ENCODE peak calls at places on chromosomes 11 and 22, in five cellular contexts. B is MM.1S; A is CD8-positive, alpha-beta T cell; Y is CD4-positive, alpha-beta memory T cell; G is sigmoid colon. K is an unnamed sample.

GRCh38 chr22:18136563-18137320 is 13.2 kb upstream of the USP18 start:
- DNase-seq in G (no peak), Y (no peak), B (no peak), A (no peak), K (no peak)

GRCh38 chr11:68684385-68685356 is at the start of gene GAL:
- DNase-seq in A (no peak), Y (no peak), B (no peak), G (peak), K (no peak)

GRCh38 chr11:76766521-76766920 is 16.6 kb upstream of the TSKU start:
- DNase-seq in G (no peak), B (no peak), Y (no peak), A (no peak), K (peak)

GRCh38 chr11:64823568-64824119 is 13.3 kb upstream of the MEN1 start:
- DNase-seq in A (no peak), G (no peak), B (no peak), Y (peak), K (no peak)

GRCh38 chr22:24434472-24435322 is 7.3 kb downstream of the ADORA2A start:
- DNase-seq in G (peak), Y (peak), A (peak), B (peak), K (peak)

GRCh38 chr11:121563003-121563402 is 110.2 kb upstream of the SORL1-AS1 start:
- DNase-seq in G (no peak), A (no peak), B (no peak), Y (no peak), K (no peak)

GRCh38 chr11:70483940-70484339 is 85.6 kb downstream of the CTTN start:
- DNase-seq in Y (no peak), B (no peak), G (no peak), A (no peak), K (no peak)

GRCh38 chr11:66277475-66278391 is at the start of gene CNIH2:
- DNase-seq in Y (peak), G (no peak), B (peak), A (peak), K (peak)

GRCh38 chr11:35582033-35582432 is 36.2 kb upstream of the FJX1 start:
- DNase-seq in Y (no peak), G (no peak), B (no peak), A (no peak), K (no peak)

GRCh38 chr11:446886-447285 is 3.2 kb upstream of the PTDSS2 start:
- DNase-seq in A (no peak), G (no peak), B (no peak), Y (no peak), K (no peak)

GRCh38 chr11:117316197-117316961 is at the start of gene BACE1:
- DNase-seq in Y (no peak), G (peak), A (no peak), B (no peak), K (peak)

GRCh38 chr11:45444796-45445195 is 158.7 kb upstream of the SYT13 start:
- DNase-seq in Y (no peak), A (no peak), B (no peak), G (no peak), K (no peak)

GRCh38 chr11:5891216-5891800 is 1.7 kb upstream of the OR52E5 start:
- DNase-seq in Y (no peak), G (no peak), A (no peak), B (peak), K (no peak)

GRCh38 chr11:3104961-3105790 is 48.0 kb upstream of the CARS1 start:
- DNase-seq in G (peak), A (no peak), B (no peak), Y (no peak), K (peak)

GRCh38 chr11:82305123-82305522 is 428.5 kb downstream of the FAM181B start:
- DNase-seq in Y (no peak), G (no peak), B (no peak), A (no peak), K (no peak)

GRCh38 chr11:115670538-115671200 is 166.5 kb upstream of the CADM1 start:
- DNase-seq in B (no peak), Y (no peak), G (no peak), A (no peak), K (no peak)

GRCh38 chr11:44955019-44955738 is 4.5 kb upstream of the TP53I11 start:
- DNase-seq in Y (peak), B (no peak), A (no peak), G (peak), K (peak)

GRCh38 chr11:102346456-102346747 is 612 bp upstream of the BIRC2 start:
- DNase-seq in Y (no peak), B (peak), G (no peak), A (no peak), K (no peak)

GRCh38 chr11:64675417-64676252 is 47.4 kb downstream of the NRXN2 start:
- DNase-seq in G (peak), Y (no peak), A (no peak), B (no peak), K (no peak)

GRCh38 chr11:13260963-13261599 is 16.5 kb upstream of the BMAL1 start:
- DNase-seq in Y (no peak), A (no peak), G (no peak), B (no peak), K (no peak)

GRCh38 chr11:94732617-94733292 is 35.4 kb upstream of the AMOTL1 start:
- DNase-seq in B (no peak), A (no peak), Y (no peak), G (peak), K (no peak)

GRCh38 chr11:34783816-34784317 is 132.3 kb downstream of the APIP start:
- DNase-seq in Y (no peak), A (no peak), B (peak), G (no peak), K (no peak)

GRCh38 chr22:38202437-38203089 is 769 bp downstream of the MAFF start:
- DNase-seq in Y (peak), B (peak), G (peak), A (peak), K (peak)

GRCh38 chr22:35552186-35552842 is 11.7 kb downstream of the RASD2 start:
- DNase-seq in Y (peak), A (peak), B (peak), G (no peak), K (peak)

GRCh38 chr11:45643585-45643984 is 21.8 kb downstream of the CHST1 start:
- DNase-seq in A (no peak), B (no peak), G (no peak), Y (no peak), K (no peak)

GRCh38 chr11:102347526-102348331 is 715 bp downstream of the BIRC2 start:
- DNase-seq in Y (peak), B (peak), A (peak), G (no peak), K (no peak)

GRCh38 chr11:119759324-119759723 is 30.3 kb upstream of the NECTIN1 start:
- DNase-seq in A (no peak), G (no peak), B (no peak), Y (no peak), K (no peak)

GRCh38 chr11:75386912-75387311 is 12.4 kb upstream of the RPS3 start:
- DNase-seq in A (no peak), Y (no peak), B (no peak), G (peak), K (no peak)

DNA sequence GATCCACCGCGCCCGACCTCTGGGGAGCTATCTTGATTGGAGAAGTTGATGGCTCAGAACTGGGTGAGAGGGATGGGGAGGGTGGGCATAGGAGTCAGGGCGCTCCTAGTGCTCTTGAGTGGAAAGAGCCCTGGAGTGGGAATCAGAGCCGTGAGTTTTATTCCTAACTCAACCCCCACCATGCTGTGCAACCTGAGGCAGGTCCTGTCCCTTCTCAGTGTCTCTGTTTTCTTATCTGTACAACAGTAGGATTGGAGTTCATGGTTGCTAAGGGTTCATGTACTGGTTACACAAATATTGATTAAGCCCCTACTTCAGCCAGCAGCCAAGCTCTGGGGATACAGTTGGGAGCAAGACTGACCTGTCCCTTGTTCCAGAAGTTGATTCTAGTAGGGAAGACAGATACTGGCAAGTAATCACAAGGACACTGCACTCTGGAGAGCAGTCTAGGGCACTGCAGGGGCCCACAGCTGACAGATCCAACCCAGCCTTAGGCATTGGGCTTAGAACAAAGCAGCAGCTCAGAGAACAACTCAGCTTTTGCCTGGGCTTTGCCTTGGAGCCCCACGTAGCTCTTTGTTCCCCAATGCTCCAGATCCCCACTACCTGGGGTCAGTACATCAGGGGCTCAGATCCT is 12.4 kb upstream of the DAGLA start:
- DNase-seq in B (no peak), A (no peak), Y (no peak), G (no peak), K (no peak)
- H3K4me3 ChIP-seq in B (no peak), A (no peak), Y (no peak), G (no peak), K (no peak)

DNA sequence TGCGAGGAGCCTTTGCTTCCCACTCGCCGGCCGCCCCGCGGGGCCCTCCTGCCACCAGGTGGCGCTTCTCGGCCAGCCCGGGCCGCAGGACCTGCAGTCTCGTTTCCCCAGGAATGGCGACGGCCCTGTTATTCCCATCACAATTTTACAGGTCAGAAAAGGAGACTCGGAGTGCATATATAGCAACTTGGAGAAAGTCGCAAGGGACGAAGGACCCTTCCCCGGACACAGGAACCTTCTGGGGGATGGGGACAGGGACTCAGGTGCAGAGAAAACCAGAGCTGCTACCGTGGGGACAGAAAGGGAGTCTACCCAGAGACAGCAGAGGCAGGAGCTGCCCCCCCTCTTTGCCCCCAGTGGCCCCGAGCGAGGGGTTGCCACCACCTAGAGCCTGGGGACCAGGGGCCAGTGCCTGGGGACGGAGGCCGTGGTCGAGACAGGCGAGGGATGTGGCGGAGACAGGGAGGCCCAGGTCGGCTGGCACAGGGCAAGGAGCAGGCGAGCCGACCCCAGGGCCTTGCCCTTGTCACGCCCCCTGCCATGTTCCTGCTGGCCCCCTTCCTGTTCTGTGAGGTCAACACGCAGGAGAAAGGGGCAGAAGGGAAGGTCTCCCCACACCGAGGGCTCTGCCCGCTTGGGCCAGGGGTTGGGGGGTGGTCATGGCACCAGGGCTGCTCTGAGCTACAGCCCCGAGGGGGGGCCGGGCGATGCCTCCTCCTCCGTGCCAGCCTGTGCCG is 3.5 kb upstream of the KRTAP5-6 start:
- DNase-seq in G (peak), A (peak), Y (peak), B (peak), K (peak)
- H3K4me3 ChIP-seq in G (peak), A (peak), Y (peak), B (peak), K (peak)

DNA sequence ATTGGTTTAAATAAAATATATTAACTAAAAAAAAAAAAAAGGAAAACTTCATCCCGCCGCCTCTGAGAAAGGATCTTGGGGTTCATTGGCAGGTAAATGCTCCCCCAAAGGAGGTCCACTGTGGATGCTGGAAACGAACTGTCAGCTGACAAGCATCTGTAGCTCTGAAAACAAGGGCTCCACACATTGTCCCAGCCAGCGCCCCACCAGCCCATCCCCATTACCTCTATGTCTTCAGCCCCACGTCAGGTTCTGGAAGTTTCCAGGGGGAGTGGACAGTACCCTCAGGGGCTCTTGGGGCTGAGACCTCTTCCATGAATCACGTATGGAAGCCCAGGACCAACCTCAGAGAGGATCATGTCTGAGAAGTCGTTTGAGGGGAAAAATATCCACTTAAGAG is 66.4 kb upstream of the WNT7B start:
- DNase-seq in B (no peak), A (no peak), Y (no peak), G (peak), K (peak)
- H3K4me3 ChIP-seq in B (no peak), A (peak), Y (no peak), G (peak), K (peak)

GRCh38 chr11:92225563-92226308 is 1.1 kb downstream of the FAT3 start:
- DNase-seq in A (no peak), B (no peak), Y (no peak), G (peak), K (no peak)
- H3K4me3 ChIP-seq in A (no peak), B (no peak), Y (no peak), G (peak), K (peak)

GRCh38 chr11:118358071-118358470 is 1.3 kb upstream of the UBE4A start:
- DNase-seq in Y (no peak), A (no peak), B (no peak), G (no peak), K (no peak)

GRCh38 chr11:118364956-118365615 is 5.7 kb downstream of the UBE4A start:
- DNase-seq in B (no peak), Y (no peak), A (no peak), G (no peak), K (no peak)

DNA sequence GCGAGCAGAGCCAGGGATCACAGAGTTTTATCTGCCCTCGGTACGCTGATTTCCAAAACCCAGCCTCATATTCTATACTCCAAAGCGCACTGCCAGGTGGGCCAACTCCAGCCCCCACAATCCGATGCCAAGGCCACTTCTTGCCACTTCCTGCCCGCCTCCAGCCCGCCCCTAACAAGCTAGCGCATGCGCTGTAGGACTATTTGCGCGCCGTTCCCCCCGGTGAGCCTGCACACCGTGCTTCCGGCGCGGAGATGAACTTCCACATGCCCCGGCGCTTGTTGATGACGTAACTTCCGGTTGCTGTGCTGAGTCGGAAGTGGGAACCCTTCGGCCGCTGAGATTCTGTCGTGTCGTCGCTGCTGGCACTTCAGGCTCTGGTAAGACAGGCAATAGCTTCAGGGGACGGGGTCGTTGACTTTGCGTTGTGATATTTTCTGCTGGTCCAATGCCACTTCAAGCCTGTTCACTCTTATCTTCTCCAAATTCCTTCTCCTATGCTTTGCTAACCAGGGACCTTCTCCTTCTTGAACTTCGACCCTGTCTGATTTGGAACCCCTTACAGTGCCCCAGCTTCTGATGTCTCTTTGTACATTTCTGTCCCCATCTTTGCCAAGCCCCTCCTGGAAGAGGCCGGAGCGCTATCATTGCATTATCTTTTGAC is at the start of gene UBE4A:
- DNase-seq in A (peak), G (peak), B (peak), Y (peak), K (peak)
- H3K4me3 ChIP-seq in A (peak), G (peak), B (peak), Y (peak), K (peak)

DNA sequence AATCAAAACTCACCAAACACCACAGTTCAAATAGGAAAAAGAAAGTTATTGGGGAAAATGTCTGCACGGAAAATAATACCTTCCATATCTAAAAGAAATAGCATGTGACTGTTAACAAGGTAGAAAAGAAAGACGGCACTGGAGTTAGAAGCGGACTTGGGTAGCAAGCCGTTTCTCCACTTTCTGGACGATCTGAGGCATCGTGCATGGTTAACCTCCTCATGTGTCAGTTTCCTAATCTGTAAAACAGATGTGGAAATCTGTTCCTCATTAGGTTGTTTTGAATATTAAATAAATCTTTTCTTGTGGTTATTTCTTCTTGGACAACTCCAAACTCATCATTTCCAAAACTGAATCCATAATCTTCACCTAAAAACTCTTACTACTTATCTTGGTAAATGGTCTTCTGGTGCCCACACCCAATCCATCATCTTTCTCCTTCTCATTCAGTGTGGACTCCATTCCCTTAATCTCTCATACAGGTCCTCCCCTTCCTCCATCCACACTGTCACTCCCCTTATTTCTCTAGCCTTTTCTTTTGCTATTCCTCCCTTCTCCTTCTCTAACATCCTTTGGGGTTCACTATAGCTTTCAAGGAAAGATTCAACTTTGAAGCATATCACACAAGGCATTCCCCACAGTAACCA is 53.5 kb downstream of the VSIG10L2 start:
- DNase-seq in Y (no peak), B (no peak), A (no peak), G (no peak), K (no peak)
- H3K4me3 ChIP-seq in Y (no peak), B (no peak), A (no peak), G (no peak), K (no peak)

GRCh38 chr22:40853961-40854360 is 2.5 kb downstream of the ST13 start:
- DNase-seq in A (no peak), B (no peak), G (no peak), Y (no peak), K (no peak)
- H3K4me3 ChIP-seq in A (no peak), B (no peak), G (no peak), Y (no peak), K (no peak)

K was measured in Peyer's patch.